ENCODE peak calls at places on chromosomes 13 and 19, in ten cellular contexts. One of them, this sample, is unnamed.

GRCh38 chr19:5026706-5027273 is 57.9 kb downstream of the KDM4B start:
- DNase-seq in NCI-H2081: no peak
- DNase-seq in heart right ventricle: no peak
- DNase-seq in BJ: no peak
- DNase-seq in lung microvascular endothelial cell: no peak
- DNase-seq in NCI-H1436 treated with DMSO at 0.1 percent for 48 hours: no peak
- DNase-seq in EH: no peak
- DNase-seq in ascending aorta: no peak
- DNase-seq in GM20000: no peak
- DNase-seq in fibroblast of gingiva: no peak
- DNase-seq in this sample: no peak

GRCh38 chr19:18832331-18833140 is 777 bp downstream of the UPF1 start:
- DNase-seq in fibroblast of gingiva: no peak
- DNase-seq in lung microvascular endothelial cell: peak
- DNase-seq in heart right ventricle: no peak
- DNase-seq in ascending aorta: no peak
- DNase-seq in EH: peak
- DNase-seq in GM20000: peak
- DNase-seq in NCI-H2081: peak
- DNase-seq in NCI-H1436 treated with DMSO at 0.1 percent for 48 hours: no peak
- DNase-seq in BJ: no peak
- DNase-seq in this sample: no peak

GRCh38 chr13:47908200-47908902 is 92.7 kb downstream of the SUCLA2 start:
- DNase-seq in EH: no peak
- DNase-seq in fibroblast of gingiva: no peak
- DNase-seq in ascending aorta: no peak
- DNase-seq in NCI-H1436 treated with DMSO at 0.1 percent for 48 hours: no peak
- DNase-seq in GM20000: no peak
- DNase-seq in heart right ventricle: no peak
- DNase-seq in lung microvascular endothelial cell: no peak
- DNase-seq in BJ: no peak
- DNase-seq in NCI-H2081: no peak
- DNase-seq in this sample: no peak

GRCh38 chr13:89514534-89515312 is 1832.8 kb upstream of the MIR17HG start:
- DNase-seq in NCI-H1436 treated with DMSO at 0.1 percent for 48 hours: no peak
- DNase-seq in BJ: no peak
- DNase-seq in GM20000: no peak
- DNase-seq in ascending aorta: no peak
- DNase-seq in heart right ventricle: peak
- DNase-seq in fibroblast of gingiva: peak
- DNase-seq in EH: no peak
- DNase-seq in NCI-H2081: peak
- DNase-seq in lung microvascular endothelial cell: peak
- DNase-seq in this sample: no peak

GRCh38 chr13:112693831-112694497 is 4.1 kb downstream of the ATP11A start:
- DNase-seq in NCI-H2081: peak
- DNase-seq in fibroblast of gingiva: peak
- DNase-seq in GM20000: no peak
- DNase-seq in BJ: peak
- DNase-seq in ascending aorta: peak
- DNase-seq in heart right ventricle: peak
- DNase-seq in lung microvascular endothelial cell: peak
- DNase-seq in NCI-H1436 treated with DMSO at 0.1 percent for 48 hours: no peak
- DNase-seq in EH: peak
- DNase-seq in this sample: no peak

GRCh38 chr19:53917356-53917755 is 8.3 kb downstream of the CACNG7 start:
- DNase-seq in BJ: no peak
- DNase-seq in NCI-H2081: no peak
- DNase-seq in heart right ventricle: no peak
- DNase-seq in NCI-H1436 treated with DMSO at 0.1 percent for 48 hours: no peak
- DNase-seq in EH: no peak
- DNase-seq in GM20000: no peak
- DNase-seq in lung microvascular endothelial cell: no peak
- DNase-seq in ascending aorta: no peak
- DNase-seq in fibroblast of gingiva: no peak
- DNase-seq in this sample: no peak

GRCh38 chr13:69035771-69036170 is 1071.9 kb upstream of the ATXN8OS start:
- DNase-seq in NCI-H2081: no peak
- DNase-seq in BJ: no peak
- DNase-seq in EH: no peak
- DNase-seq in NCI-H1436 treated with DMSO at 0.1 percent for 48 hours: no peak
- DNase-seq in GM20000: no peak
- DNase-seq in heart right ventricle: no peak
- DNase-seq in fibroblast of gingiva: no peak
- DNase-seq in lung microvascular endothelial cell: no peak
- DNase-seq in ascending aorta: no peak
- DNase-seq in this sample: no peak

GRCh38 chr13:94169783-94170513 is 309.5 kb downstream of the DCT start:
- DNase-seq in ascending aorta: peak
- DNase-seq in GM20000: no peak
- DNase-seq in lung microvascular endothelial cell: no peak
- DNase-seq in heart right ventricle: no peak
- DNase-seq in fibroblast of gingiva: peak
- DNase-seq in EH: no peak
- DNase-seq in BJ: no peak
- DNase-seq in NCI-H2081: no peak
- DNase-seq in NCI-H1436 treated with DMSO at 0.1 percent for 48 hours: no peak
- DNase-seq in this sample: peak

GRCh38 chr13:111219306-111219705 is 101.1 kb upstream of the TEX29 start:
- DNase-seq in GM20000: no peak
- DNase-seq in lung microvascular endothelial cell: no peak
- DNase-seq in NCI-H2081: no peak
- DNase-seq in BJ: peak
- DNase-seq in EH: peak
- DNase-seq in ascending aorta: peak
- DNase-seq in NCI-H1436 treated with DMSO at 0.1 percent for 48 hours: no peak
- DNase-seq in fibroblast of gingiva: peak
- DNase-seq in heart right ventricle: peak
- DNase-seq in this sample: no peak

GRCh38 chr13:110306960-110307696 is at the start of the genes COL4A1 and COL4A2:
- DNase-seq in BJ: no peak
- DNase-seq in lung microvascular endothelial cell: peak
- DNase-seq in fibroblast of gingiva: peak
- DNase-seq in ascending aorta: peak
- DNase-seq in NCI-H1436 treated with DMSO at 0.1 percent for 48 hours: no peak
- DNase-seq in EH: peak
- DNase-seq in GM20000: no peak
- DNase-seq in heart right ventricle: peak
- DNase-seq in NCI-H2081: peak
- DNase-seq in this sample: peak

GRCh38 chr19:43639507-43640423 is at the start of gene CADM4:
- DNase-seq in EH: no peak
- DNase-seq in heart right ventricle: peak
- DNase-seq in GM20000: peak
- DNase-seq in ascending aorta: no peak
- DNase-seq in lung microvascular endothelial cell: no peak
- DNase-seq in NCI-H2081: peak
- DNase-seq in NCI-H1436 treated with DMSO at 0.1 percent for 48 hours: no peak
- DNase-seq in fibroblast of gingiva: no peak
- DNase-seq in BJ: no peak
- DNase-seq in this sample: no peak

GRCh38 chr13:51584731-51585191 is 499 bp downstream of the WDFY2 start:
- DNase-seq in heart right ventricle: peak
- DNase-seq in NCI-H1436 treated with DMSO at 0.1 percent for 48 hours: no peak
- DNase-seq in fibroblast of gingiva: peak
- DNase-seq in ascending aorta: peak
- DNase-seq in EH: peak
- DNase-seq in BJ: no peak
- DNase-seq in GM20000: peak
- DNase-seq in NCI-H2081: peak
- DNase-seq in lung microvascular endothelial cell: peak
- DNase-seq in this sample: peak

GRCh38 chr19:28242317-28242927 is 970.5 kb downstream of the UQCRFS1 start:
- DNase-seq in EH: peak
- DNase-seq in NCI-H2081: no peak
- DNase-seq in fibroblast of gingiva: peak
- DNase-seq in ascending aorta: no peak
- DNase-seq in BJ: no peak
- DNase-seq in NCI-H1436 treated with DMSO at 0.1 percent for 48 hours: peak
- DNase-seq in heart right ventricle: peak
- DNase-seq in GM20000: peak
- DNase-seq in lung microvascular endothelial cell: peak
- DNase-seq in this sample: no peak